ENCODE peak calls at places on chromosomes 13 and 19, in ten cellular contexts. D is aorta, K is left cardiac atrium, J is esophagus squamous epithelium, B is non-pigmented ciliary epithelial cell, O is NCI-H1436 treated with DMSO at 0.1 percent for 48 hours, G is dermis blood vessel endothelial cell, I is GM12878, Y is brain microvascular endothelial cell, V is smooth muscle cell of the brain vasculature. M is an unnamed sample.

GRCh38 chr13:113663934-113664333 is 3.1 kb upstream of the GRK1 start:
- DNase-seq in D (peak), K (no peak), J (no peak), B (no peak), O (no peak), G (no peak), I (no peak), Y (no peak), V (no peak), M (peak)

GRCh38 chr19:57563547-57563946 is 3.9 kb upstream of the ZNF550 start:
- DNase-seq in D (no peak), K (no peak), J (no peak), B (no peak), O (no peak), G (no peak), I (no peak), Y (no peak), V (no peak), M (no peak)

GRCh38 chr13:23629566-23630272 is 59.5 kb downstream of the TNFRSF19 start:
- DNase-seq in D (no peak), K (no peak), J (no peak), B (no peak), O (no peak), G (no peak), I (no peak), Y (no peak), V (no peak), M (no peak)

GRCh38 chr19:33763661-33764343 is 32.9 kb upstream of the KCTD15 start:
- DNase-seq in D (no peak), K (no peak), J (no peak), B (no peak), O (no peak), G (no peak), I (no peak), Y (no peak), V (no peak), M (no peak)

GRCh38 chr13:32499538-32500210 is 38.9 kb downstream of the N4BP2L2 start:
- DNase-seq in D (no peak), K (no peak), J (no peak), B (no peak), O (no peak), G (no peak), I (no peak), Y (no peak), V (no peak), M (no peak)

GRCh38 chr19:12689012-12689411 is 1.2 kb downstream of the GNG14 start:
- DNase-seq in D (no peak), K (no peak), J (no peak), B (no peak), O (no peak), G (no peak), I (no peak), Y (no peak), V (no peak), M (no peak)

GRCh38 chr13:63124863-63125262 is 1709.2 kb upstream of the PCDH20 start:
- DNase-seq in D (no peak), K (no peak), J (no peak), B (peak), O (no peak), G (peak), I (no peak), Y (no peak), V (peak), M (no peak)

GRCh38 chr19:39430675-39431593 is 4.8 kb downstream of the RPS16 start:
- DNase-seq in D (peak), K (peak), J (no peak), B (peak), O (no peak), G (peak), I (no peak), Y (peak), V (peak), M (peak)

GRCh38 chr19:16976471-16976870 is 50.1 kb downstream of the CPAMD8 start:
- DNase-seq in D (no peak), K (no peak), J (no peak), B (no peak), O (no peak), G (no peak), I (no peak), Y (no peak), V (no peak), M (no peak)

GRCh38 chr19:29467824-29468401 is 57.9 kb upstream of the VSTM2B start:
- DNase-seq in D (no peak), K (no peak), J (no peak), B (no peak), O (peak), G (no peak), I (no peak), Y (no peak), V (no peak), M (no peak)